ENCODE peak calls at places on chromosomes 5 and 9, in seven cellular contexts. Z is astrocyte of the spinal cord, M is kidney epithelial cell, K is fibroblast of pulmonary artery, Q is HCT116, D is fibroblast of mammary gland, B is tibial nerve. H is an unnamed sample.
A peak's percentile ranks its signal among the peaks of the same experiment; 100 is the strongest.

GRCh38 chr5:33850100-33850594 is 41.6 kb downstream of the ADAMTS12 start:
- DNase-seq in D (peak; percentile 86), Z (peak; percentile 78), Q (no peak), M (peak; percentile 85), B (no peak), K (peak; percentile 64), H (no peak)

GRCh38 chr5:173744527-173744926 is 128.1 kb upstream of the BOD1 start:
- DNase-seq in K (no peak), B (no peak), Z (no peak), D (no peak), Q (no peak), M (no peak), H (no peak)

GRCh38 chr9:90956026-90956810 is 154.6 kb downstream of the SYK start:
- DNase-seq in B (no peak), M (no peak), Q (no peak), Z (no peak), K (no peak), D (peak; percentile 42), H (no peak)

GRCh38 chr9:20340161-20340861 is 282.0 kb downstream of the MLLT3 start:
- DNase-seq in M (no peak), B (no peak), Q (no peak), K (no peak), D (no peak), Z (peak; percentile 12), H (no peak)

GRCh38 chr9:34463098-34463900 is 4.7 kb downstream of the DNAI1 start:
- DNase-seq in Z (peak; percentile 28), B (no peak), Q (peak; percentile 37), K (peak; percentile 51), D (peak; percentile 94), M (no peak), H (peak; percentile 55)

GRCh38 chr9:85524531-85524930 is 217.2 kb downstream of the AGTPBP1 start:
- DNase-seq in Z (no peak), M (no peak), D (no peak), K (peak; percentile 47), Q (no peak), B (no peak), H (no peak)

GRCh38 chr5:39650234-39650816 is 225.5 kb upstream of the DAB2 start:
- DNase-seq in Q (no peak), B (no peak), Z (peak; percentile 64), K (peak; percentile 28), M (no peak), D (peak; percentile 57), H (no peak)

GRCh38 chr5:143213231-143213850 is 190.1 kb downstream of the NR3C1 start:
- DNase-seq in Z (peak; percentile 50), D (peak; percentile 72), Q (no peak), M (no peak), K (peak; percentile 52), B (no peak), H (peak; percentile 46)

GRCh38 chr5:116573617-116574431 is 799 bp downstream of the SEMA6A start:
- DNase-seq in Q (no peak), K (peak; percentile 22), Z (peak; percentile 35), M (no peak), B (no peak), D (no peak), H (no peak)

GRCh38 chr9:5846501-5846921 is 13.6 kb upstream of the ERMP1 start:
- DNase-seq in M (peak; percentile 25), D (peak; percentile 56), Z (no peak), B (no peak), K (peak; percentile 48), Q (no peak), H (no peak)

GRCh38 chr9:97307091-97307490 is 368 bp upstream of the CCDC180 start:
- DNase-seq in D (peak; percentile 80), B (peak; percentile 47), Q (no peak), Z (peak; percentile 79), M (peak; percentile 57), K (peak; percentile 63), H (no peak)

GRCh38 chr5:177448244-177448950 is 1.8 kb downstream of the PRR7 start:
- DNase-seq in K (no peak), Z (no peak), Q (no peak), D (no peak), B (no peak), M (no peak), H (no peak)

GRCh38 chr5:73180561-73180960 is 7.6 kb downstream of the TMEM174 start:
- DNase-seq in Z (peak; percentile 28), M (peak; percentile 89), B (no peak), Q (no peak), D (no peak), K (no peak), H (no peak)

GRCh38 chr5:73186976-73187375 is 14.0 kb downstream of the TMEM174 start:
- DNase-seq in B (no peak), M (no peak), D (peak; percentile 18), Q (no peak), K (no peak), Z (no peak), H (no peak)

GRCh38 chr5:73182282-73182681 is 9.3 kb downstream of the TMEM174 start:
- DNase-seq in Q (no peak), B (no peak), M (no peak), K (no peak), D (no peak), Z (no peak), H (no peak)

GRCh38 chr5:73183000-73183399 is 10.0 kb downstream of the TMEM174 start:
- DNase-seq in Z (no peak), M (no peak), K (no peak), Q (no peak), B (no peak), D (no peak), H (no peak)

GRCh38 chr5:73183491-73183891 is 10.5 kb downstream of the TMEM174 start:
- DNase-seq in K (no peak), M (no peak), D (no peak), Q (no peak), B (no peak), Z (no peak), H (no peak)
- H3K4me3 ChIP-seq in K (no peak overlapping the region), M (no peak overlapping the region), D (no peak overlapping the region), Q (no peak overlapping the region), B (no peak overlapping the region), Z (no peak overlapping the region), H (no peak overlapping the region)

DNA sequence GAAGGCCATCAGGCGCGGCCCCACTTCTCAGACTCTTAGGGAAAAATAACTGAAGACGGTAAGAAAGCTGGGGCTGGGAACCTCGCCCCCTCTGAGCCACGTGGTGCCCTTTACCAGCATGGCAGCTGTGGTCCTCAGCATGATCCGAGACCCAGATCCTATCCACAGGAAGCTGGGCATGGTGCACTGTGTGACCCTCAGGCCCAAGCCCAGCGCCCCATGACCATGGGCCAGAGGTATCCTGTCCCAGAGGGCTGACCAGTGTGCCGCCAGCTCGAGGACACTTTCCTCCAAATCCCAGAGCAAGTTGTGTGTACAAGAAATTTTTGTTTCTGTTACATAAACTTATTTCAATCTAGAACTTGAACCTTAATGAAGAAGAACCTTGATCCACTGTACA is 28.1 kb downstream of the TERT start:
- DNase-seq in M (no peak), B (no peak), D (no peak), Q (no peak), K (no peak), Z (no peak), H (no peak)
- TF ChIP-seq CTCF in M (no peak), B (no peak), D (no peak), Q (no peak), K (no peak), Z (no peak), H (no peak)

GRCh38 chr5:16471387-16471786 is 5.8 kb upstream of the ZNF622 start:
- DNase-seq in K (no peak), Q (no peak), D (no peak), Z (no peak), M (no peak), B (no peak), H (no peak)

GRCh38 chr5:16465544-16466432 is at the start of gene ZNF622:
- DNase-seq in D (peak; percentile 88), K (peak; percentile 87), Z (peak; percentile 83), Q (peak; percentile 77), B (peak; percentile 79), M (peak; percentile 74), H (peak; percentile 51)

GRCh38 chr5:16464664-16465543 is 696 bp downstream of the ZNF622 start:
- DNase-seq in Z (peak; percentile 0), Q (no peak), B (no peak), K (no peak), D (no peak), M (no peak), H (no peak)

GRCh38 chr5:16461782-16462181 is 3.8 kb downstream of the ZNF622 start:
- DNase-seq in D (peak; percentile 82), B (no peak), M (peak; percentile 60), Z (peak; percentile 71), Q (no peak), K (peak; percentile 82), H (peak; percentile 75)

DNA sequence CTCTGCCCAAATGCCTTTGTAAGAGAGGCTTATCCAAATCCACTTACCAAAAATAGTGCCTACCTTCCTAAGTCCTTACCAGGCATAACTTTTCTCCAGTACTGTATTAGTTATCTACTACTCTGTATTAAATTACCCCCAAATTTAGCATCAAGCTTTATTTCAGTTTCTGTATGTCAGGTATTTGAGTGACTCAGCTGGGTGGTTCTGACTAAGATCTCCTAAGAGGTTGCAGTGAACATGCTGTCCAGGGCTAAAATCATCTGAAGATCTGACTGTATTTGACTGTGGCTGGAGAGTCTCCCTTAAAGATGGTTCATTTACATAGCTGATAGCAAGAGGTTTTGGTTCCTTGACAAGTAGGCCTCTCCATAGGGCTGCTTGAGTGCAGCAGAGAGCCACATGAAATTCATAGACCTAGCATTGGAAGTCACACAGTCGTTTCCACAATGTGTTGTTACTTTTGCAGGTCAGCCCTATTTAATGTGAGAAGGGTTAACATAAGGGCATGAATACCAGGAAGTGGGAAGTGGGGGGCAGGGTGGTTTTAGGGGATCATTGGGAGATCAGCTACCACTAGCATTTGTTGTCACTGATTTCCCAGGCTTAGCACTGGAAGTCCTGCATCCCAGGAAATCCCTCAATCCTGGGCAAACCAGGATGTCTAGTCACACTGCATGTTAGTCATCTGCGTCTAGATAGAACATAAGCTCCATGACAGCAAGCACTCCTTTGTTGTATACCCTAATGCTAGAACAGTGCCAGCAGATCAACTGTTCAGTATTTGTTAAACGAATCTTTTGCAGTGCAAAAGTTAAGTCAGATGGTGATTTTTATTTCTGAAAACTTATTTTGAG is 2.0 kb upstream of the ZNF622 start:
- DNase-seq in Z (peak; percentile 61), M (no peak), B (no peak), Q (no peak), K (peak; percentile 45), D (peak; percentile 84), H (peak; percentile 15)
- H3K4me3 ChIP-seq in Z (no peak overlapping the region), M (no peak overlapping the region), B (no peak overlapping the region), Q (no peak overlapping the region), K (peak overlapping the region; percentile 88), D (no peak overlapping the region), H (no peak overlapping the region)

DNA sequence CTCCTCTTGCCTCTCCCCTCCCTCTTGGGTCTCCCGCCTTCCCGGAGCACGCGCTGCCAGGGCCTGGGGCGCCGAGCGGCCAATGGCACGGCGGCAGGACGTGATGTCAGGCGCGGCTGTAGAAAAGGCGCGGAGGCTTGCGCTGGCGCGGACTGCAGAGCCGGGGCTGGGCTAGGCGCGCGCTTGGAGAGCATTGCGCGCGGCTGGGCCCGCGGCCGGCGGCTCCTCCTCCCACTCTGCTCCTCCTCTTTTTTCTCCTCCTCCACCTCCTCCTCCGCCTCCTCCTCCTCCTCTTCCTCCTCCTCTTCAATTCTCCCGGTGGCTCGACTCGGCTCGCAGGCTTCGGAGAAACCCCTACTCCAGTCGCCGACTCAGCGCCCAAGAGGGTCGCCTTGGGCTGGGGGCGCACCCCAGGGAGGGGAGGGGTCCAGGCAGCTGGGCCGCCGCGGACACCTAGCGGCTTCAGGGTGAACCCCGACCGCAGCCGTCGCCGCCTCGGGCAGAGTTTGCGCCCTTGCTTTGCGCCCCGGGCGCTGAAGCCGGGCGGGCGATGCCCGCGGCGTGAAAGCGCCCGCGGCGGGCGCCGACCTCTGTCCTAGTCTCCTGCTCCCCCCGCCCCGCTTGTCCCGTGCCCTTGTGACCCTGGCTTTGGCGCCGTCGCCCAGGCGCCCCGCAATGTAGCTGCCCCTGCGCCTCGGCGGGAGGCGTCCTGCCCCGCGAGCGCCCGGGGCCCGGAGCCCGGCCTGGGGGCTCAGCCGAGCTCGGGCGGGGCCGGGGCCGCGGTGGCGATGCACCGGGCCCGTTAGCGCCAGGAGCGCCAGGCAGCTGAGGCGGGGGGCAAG is at the start of gene LHX2:
- DNase-seq in M (no peak), Z (peak; percentile 55), K (peak; percentile 72), Q (peak; percentile 75), D (peak; percentile 75), B (no peak), H (peak; percentile 16)
- TF ChIP-seq CTCF in M (no peak), Z (no peak), K (no peak), Q (peak; percentile 26), D (no peak), B (no peak), H (peak; percentile 29)